ENCODE peak calls at places on chromosomes 4 and X, in eight cellular contexts. T, X, O, N, Q, L, I and P are unnamed samples. For H3K36me3 and H3K4me1, the result is how much of the 10 kb centered on the place peaks cover.

GRCh38 chr4:1310031-1310795 is 20.5 kb downstream of the MAEA start:
- DNase-seq in T (no peak), X (no peak), O (no peak), N (no peak), Q (no peak), L (no peak), I (no peak), P (no peak)

GRCh38 chrX:46574337-46574940 is 874 bp downstream of the CHST7 start:
- DNase-seq in T (no peak), X (peak), O (peak), N (peak), Q (no peak), L (no peak), I (peak), P (peak)

GRCh38 chrX:1492421-1493012 is 39.8 kb upstream of the ASMTL start:
- DNase-seq in T (no peak), X (no peak), O (no peak), N (no peak), Q (no peak), L (no peak), I (no peak), P (no peak)

GRCh38 chr4:8000247-8000646 is 60.6 kb upstream of the AFAP1 start:
- DNase-seq in T (no peak), X (no peak), O (no peak), N (no peak), Q (no peak), L (no peak), I (no peak), P (no peak)

GRCh38 chrX:49058794-49059193 is at the start of gene CCDC120:
- DNase-seq in T (no peak), X (no peak), O (no peak), N (no peak), Q (peak), L (no peak), I (no peak), P (no peak)

GRCh38 chrX:86148594-86148993 is 343 bp downstream of the DACH2 start:
- DNase-seq in T (no peak), X (no peak), O (no peak), N (no peak), Q (peak), L (no peak), I (no peak), P (no peak)

GRCh38 chrX:9352683-9353430 is 112.0 kb upstream of the TBL1X start:
- DNase-seq in T (peak), X (peak), O (peak), N (no peak), Q (no peak), L (peak), I (no peak), P (no peak)

GRCh38 chrX:8520791-8521190 is 56.2 kb downstream of the VCX3B start:
- DNase-seq in T (no peak), X (no peak), O (no peak), N (no peak), Q (no peak), L (peak), I (no peak), P (no peak)

GRCh38 chr4:26993541-26993940 is 132.9 kb downstream of the STIM2 start:
- DNase-seq in T (no peak), X (no peak), O (no peak), N (no peak), Q (no peak), L (no peak), I (no peak), P (no peak)

GRCh38 chr4:102047616-102048015 is 257.1 kb downstream of the BANK1 start:
- DNase-seq in T (no peak), X (no peak), O (no peak), N (no peak), Q (no peak), L (no peak), I (no peak), P (no peak)

GRCh38 chr4:59381591-59381990 is 1818.5 kb upstream of the ADGRL3 start:
- DNase-seq in T (no peak), X (no peak), O (no peak), N (no peak), Q (no peak), L (no peak), I (no peak), P (no peak)

GRCh38 chr4:112153222-112153791 is 8.1 kb downstream of the FAM241A start:
- DNase-seq in T (no peak), X (no peak), O (no peak), N (no peak), Q (no peak), L (no peak), I (no peak), P (no peak)

GRCh38 chrX:53280703-53281320 is 572 bp downstream of the IQSEC2 start:
- DNase-seq in T (peak), X (no peak), O (no peak), N (peak), Q (no peak), L (peak), I (no peak), P (no peak)

GRCh38 chr4:119329837-119330620 is 8.1 kb upstream of the FABP2 start:
- DNase-seq in T (no peak), X (no peak), O (no peak), N (no peak), Q (no peak), L (no peak), I (no peak), P (no peak)

DNA sequence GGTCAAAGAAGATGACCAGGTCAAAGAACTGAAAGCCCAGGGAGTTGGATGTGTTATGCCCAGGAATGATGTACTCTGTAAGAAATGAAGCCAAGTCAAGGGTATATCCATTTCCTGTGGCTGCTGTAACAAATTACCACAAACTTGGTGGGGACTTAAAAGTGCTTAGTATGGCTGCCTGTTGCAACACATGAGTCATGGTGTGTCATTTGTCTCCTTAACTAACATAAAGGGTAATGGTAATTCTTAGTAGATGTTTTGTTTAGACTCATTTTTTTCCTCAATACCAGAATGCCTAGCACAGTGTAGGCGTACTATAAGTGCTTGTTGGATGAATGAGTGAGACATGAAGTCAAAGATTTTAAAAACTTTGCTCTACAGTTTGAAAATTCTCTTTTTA is 45.7 kb downstream of the SYTL5 start:
- DNase-seq in T (no peak), X (no peak), O (no peak), N (no peak), Q (no peak), L (no peak), I (no peak), P (no peak)
- H3K36me3 ChIP-seq in T (under half), X (under half), O (under half), N (under half), Q (under half), L (under half), I (under half), P (under half)

GRCh38 chrX:131262200-131262599 is 26.9 kb downstream of the IGSF1 start:
- DNase-seq in T (no peak), X (no peak), O (no peak), N (no peak), Q (no peak), L (no peak), I (no peak), P (no peak)
- H3K27ac ChIP-seq in T (no peak), X (no peak), O (no peak), N (no peak), Q (no peak), L (no peak), I (no peak), P (no peak)

DNA sequence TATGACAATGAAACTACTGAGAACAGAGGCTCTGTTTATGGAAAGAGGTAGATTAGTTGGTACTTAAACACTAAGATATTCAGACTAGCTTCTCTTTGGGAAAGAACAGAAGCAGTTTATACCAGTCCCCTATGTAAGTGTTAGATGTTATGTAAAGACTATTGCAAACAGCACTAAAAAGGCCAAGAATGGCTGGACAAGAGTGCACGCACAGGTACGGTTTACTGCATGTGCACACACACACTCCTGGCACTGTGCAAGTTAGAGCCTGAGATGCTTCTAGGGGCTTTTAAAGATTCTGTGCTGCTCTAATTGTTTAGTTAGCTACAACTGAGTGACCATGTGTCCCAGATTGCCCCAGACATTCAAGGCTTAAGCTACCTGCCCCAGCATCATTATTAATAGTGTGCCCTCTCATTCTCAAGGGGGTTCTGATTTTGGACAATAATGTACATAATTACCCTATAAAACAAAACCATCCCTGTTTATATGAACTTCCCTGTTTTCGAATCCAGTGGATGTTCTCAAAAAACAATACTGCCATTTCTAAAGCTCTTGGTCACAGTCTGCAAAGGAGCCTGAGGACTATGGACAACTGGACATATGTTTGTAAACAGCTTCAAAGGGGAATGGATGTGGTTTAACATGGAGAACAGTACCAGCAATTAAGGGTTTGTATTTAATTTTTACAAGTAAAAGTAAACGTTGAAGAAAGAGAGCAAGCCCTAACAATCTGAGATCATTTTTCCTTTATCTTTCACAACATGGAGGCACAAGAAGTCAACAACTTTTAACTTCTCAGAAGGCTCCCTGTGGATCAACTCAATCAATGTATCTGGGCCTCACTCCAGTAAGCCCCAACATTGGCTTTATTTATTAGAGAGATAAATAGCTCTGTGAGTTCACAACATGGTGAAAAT is 2.0 kb downstream of the SETD7 start:
- DNase-seq in T (no peak), X (no peak), O (no peak), N (no peak), Q (no peak), L (no peak), I (no peak), P (no peak)
- H3K4me1 ChIP-seq in T (under half), X (under half), O (under half), N (half or more), Q (under half), L (under half), I (under half), P (under half)

GRCh38 chrX:154368630-154369452 is 5.6 kb downstream of the FLNA start:
- DNase-seq in T (peak), X (peak), O (peak), N (peak), Q (peak), L (peak), I (peak), P (peak)
- H3K36me3 ChIP-seq in T (under half), X (under half), O (under half), N (under half), Q (under half), L (under half), I (under half), P (under half)

DNA sequence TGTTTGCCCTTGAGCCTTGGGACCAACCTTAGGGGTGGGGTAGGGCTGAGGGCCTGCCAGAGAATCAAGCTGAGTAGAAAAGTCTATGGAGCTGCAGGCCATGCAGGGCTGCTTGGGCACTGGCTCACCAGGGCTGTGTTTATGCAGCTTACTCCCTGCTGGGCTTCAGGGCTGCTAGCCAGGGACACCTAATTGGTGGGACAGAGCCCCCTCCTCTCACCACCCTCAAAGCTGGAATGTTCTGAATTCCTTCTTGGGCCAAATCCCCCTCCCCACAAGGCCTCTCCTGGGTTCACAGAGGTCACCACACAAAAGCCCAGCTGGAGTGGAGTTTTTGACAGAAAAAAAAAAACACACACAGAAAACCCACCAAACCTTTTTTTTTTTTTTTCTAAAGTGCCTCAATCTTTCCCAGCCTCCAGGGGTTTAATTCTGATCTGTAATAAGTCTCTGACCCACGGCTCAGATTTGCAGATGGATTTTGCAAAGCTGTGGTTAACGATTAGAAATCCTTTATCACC is at the start of gene CLDN2:
- DNase-seq in T (no peak), X (no peak), O (no peak), N (no peak), Q (no peak), L (no peak), I (no peak), P (no peak)
- H3K27ac ChIP-seq in T (no peak), X (no peak), O (no peak), N (no peak), Q (no peak), L (no peak), I (no peak), P (no peak)